ENCODE peak calls at places on chromosome 2, in five cellular contexts. L, D, J, N and Q are unnamed samples.

GRCh38 chr2:74715071-74715791 is 61.2 kb downstream of the SEMA4F start:
- DNase-seq in L (peak), D (peak), J (peak), N (peak), Q (peak)

GRCh38 chr2:223580951-223581350 is 21.2 kb downstream of the SCG2 start:
- DNase-seq in L (no peak), D (peak), J (no peak), N (no peak), Q (peak)

GRCh38 chr2:85648619-85649018 is 19.4 kb downstream of the SFTPB start:
- DNase-seq in L (no peak), D (peak), J (no peak), N (no peak), Q (peak)

GRCh38 chr2:220966636-220967035 is 605.5 kb downstream of the EPHA4 start:
- DNase-seq in L (no peak), D (peak), J (no peak), N (no peak), Q (peak)

GRCh38 chr2:241160318-241160717 is 10.1 kb downstream of the PPP1R7 start:
- DNase-seq in L (no peak), D (no peak), J (no peak), N (no peak), Q (no peak)

GRCh38 chr2:164808776-164809175 is 32.8 kb downstream of the COBLL1 start:
- DNase-seq in L (no peak), D (no peak), J (no peak), N (no peak), Q (peak)

GRCh38 chr2:38522754-38523349 is 79.9 kb downstream of the HNRNPLL start:
- DNase-seq in L (no peak), D (no peak), J (no peak), N (no peak), Q (no peak)

GRCh38 chr2:113080134-113080533 is 12.4 kb downstream of the IL1F10 start:
- DNase-seq in L (peak), D (peak), J (no peak), N (no peak), Q (peak)

GRCh38 chr2:238148981-238149380 is 9.8 kb upstream of the ERFE start:
- DNase-seq in L (no peak), D (no peak), J (no peak), N (no peak), Q (no peak)

GRCh38 chr2:6314218-6314855 is 551.4 kb downstream of the CMPK2 start:
- DNase-seq in L (no peak), D (no peak), J (no peak), N (no peak), Q (no peak)

GRCh38 chr2:181306785-181307184 is 150.4 kb upstream of the ITGA4 start:
- DNase-seq in L (no peak), D (no peak), J (no peak), N (no peak), Q (no peak)

GRCh38 chr2:100895402-100895801 is 75.5 kb downstream of the NPAS2 start:
- DNase-seq in L (no peak), D (no peak), J (peak), N (no peak), Q (no peak)

DNA sequence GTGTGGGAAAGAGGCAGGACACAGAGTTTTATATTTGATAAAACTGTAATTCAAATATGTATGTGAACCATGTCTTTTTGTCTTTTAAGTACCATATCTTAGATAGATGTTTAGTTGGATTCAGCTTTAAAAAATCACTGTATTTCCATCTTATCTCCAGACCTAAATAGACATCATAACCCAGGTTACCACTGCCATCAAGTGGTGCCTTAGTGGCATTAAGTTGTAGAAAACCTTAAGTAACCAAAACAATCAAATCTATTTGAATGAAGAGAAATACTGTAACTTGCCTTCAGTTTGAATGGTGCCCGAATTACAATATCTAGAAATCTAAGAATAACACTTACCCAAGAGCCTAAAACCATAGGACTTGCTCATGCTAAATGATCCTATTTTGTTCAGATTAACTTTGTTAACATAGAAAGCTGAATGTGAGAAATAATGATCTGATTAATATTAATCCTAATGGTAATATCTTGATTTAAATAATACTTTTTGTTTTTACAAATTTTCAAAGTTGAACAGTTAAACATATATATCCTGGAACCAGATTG is 92.5 kb upstream of the MAP2 start:
- DNase-seq in L (no peak), D (peak), J (no peak), N (no peak), Q (peak)
- TF ChIP-seq CTCF in L (peak), D (peak), J (peak), N (no peak), Q (peak)

GRCh38 chr2:42127425-42128424 is 41.4 kb upstream of the EML4 start:
- DNase-seq in L (no peak), D (no peak), J (no peak), N (no peak), Q (no peak)

GRCh38 chr2:42118759-42119569 is 50.2 kb upstream of the EML4 start:
- DNase-seq in L (no peak), D (no peak), J (no peak), N (no peak), Q (peak)

GRCh38 chr2:42124051-42124813 is 44.9 kb upstream of the EML4 start:
- DNase-seq in L (no peak), D (no peak), J (no peak), N (no peak), Q (no peak)

GRCh38 chr2:42125887-42126594 is 43.1 kb upstream of the EML4 start:
- DNase-seq in L (no peak), D (peak), J (no peak), N (no peak), Q (peak)

GRCh38 chr2:42123426-42123825 is 45.7 kb upstream of the EML4 start:
- DNase-seq in L (no peak), D (no peak), J (no peak), N (no peak), Q (no peak)
- H3K4me3 ChIP-seq in L (no peak), D (no peak), J (no peak), N (no peak), Q (no peak)

DNA sequence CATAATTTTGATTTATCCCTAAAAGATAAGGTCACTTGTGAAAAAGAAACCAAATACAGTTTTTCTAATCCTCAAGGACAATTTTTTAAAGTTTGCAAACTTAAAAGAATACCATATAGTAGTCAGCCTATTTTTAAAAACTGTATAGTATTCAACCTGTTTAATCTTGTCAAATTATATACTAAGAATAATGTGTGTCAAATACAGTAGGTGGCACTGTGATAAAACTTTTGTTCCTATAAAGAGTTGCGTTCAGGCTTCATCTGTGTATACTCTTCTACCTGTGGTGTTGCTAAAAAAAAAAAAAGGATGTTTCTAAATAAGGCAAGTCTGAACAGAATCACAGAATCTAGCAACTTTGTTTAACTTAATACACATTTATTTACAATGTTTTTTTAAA is 68.6 kb downstream of the CCDC138 start:
- DNase-seq in L (no peak), D (peak), J (no peak), N (no peak), Q (peak)
- TF ChIP-seq CTCF in L (no peak), D (peak), J (peak), N (no peak), Q (peak)

DNA sequence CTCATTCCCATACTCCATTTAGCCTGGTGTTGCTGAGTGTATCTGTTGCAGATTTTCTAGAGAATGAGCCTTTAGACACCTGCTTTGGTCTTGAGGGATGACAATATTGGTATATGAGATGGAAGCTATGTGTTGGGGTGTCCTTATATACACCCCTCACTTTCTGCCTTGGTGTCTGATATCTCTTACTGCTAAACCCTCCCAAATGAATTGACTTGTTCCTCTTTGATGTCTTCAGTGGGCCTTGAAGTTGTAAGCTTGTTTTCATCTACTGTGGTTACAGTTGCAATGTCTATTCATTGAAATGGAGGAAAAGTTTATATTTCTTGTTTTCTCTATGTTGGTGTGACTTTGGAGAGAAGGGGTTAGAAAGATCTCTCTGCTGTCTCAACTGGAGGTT is 18.8 kb downstream of the RAB10 start:
- DNase-seq in L (no peak), D (no peak), J (no peak), N (no peak), Q (no peak)
- H3K4me3 ChIP-seq in L (no peak), D (no peak), J (no peak), N (no peak), Q (no peak)

GRCh38 chr2:111667542-111668273 is 216.3 kb downstream of the ANAPC1 start:
- DNase-seq in L (no peak), D (peak), J (no peak), N (no peak), Q (peak)
- TF ChIP-seq CTCF in L (peak), D (peak), J (peak), N (peak), Q (peak)

GRCh38 chr2:144511945-144512344 is 8.0 kb downstream of the ZEB2 start:
- DNase-seq in L (no peak), D (no peak), J (no peak), N (no peak), Q (no peak)
- H3K4me3 ChIP-seq in L (no peak), D (no peak), J (peak), N (peak), Q (peak)

DNA sequence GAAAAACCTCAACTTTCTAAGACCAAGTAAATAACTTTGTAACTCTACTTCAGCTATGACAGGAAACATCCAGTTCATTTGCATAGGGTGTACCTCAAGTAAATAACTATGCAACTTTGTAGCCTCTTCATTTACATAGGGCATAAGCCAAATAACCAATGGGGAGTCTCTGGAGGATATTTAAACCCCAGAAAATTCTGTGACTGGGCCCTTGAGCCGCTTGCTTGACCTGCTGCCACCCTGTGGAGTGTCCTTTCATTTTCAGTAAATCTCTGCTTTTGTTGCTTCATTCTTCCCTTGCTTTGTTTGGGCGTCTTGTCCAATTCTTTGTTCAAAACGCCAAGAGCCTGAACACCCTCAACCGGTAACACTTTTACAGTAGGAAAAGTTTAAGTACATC is 1112.7 kb upstream of the NRXN1 start:
- DNase-seq in L (no peak), D (peak), J (no peak), N (no peak), Q (no peak)
- TF ChIP-seq CTCF in L (peak), D (no peak), J (no peak), N (no peak), Q (no peak)

GRCh38 chr2:134413912-134414311 is 160.0 kb downstream of the MGAT5 start:
- DNase-seq in L (no peak), D (no peak), J (no peak), N (no peak), Q (no peak)
- H3K4me3 ChIP-seq in L (no peak), D (no peak), J (no peak), N (no peak), Q (no peak)

DNA sequence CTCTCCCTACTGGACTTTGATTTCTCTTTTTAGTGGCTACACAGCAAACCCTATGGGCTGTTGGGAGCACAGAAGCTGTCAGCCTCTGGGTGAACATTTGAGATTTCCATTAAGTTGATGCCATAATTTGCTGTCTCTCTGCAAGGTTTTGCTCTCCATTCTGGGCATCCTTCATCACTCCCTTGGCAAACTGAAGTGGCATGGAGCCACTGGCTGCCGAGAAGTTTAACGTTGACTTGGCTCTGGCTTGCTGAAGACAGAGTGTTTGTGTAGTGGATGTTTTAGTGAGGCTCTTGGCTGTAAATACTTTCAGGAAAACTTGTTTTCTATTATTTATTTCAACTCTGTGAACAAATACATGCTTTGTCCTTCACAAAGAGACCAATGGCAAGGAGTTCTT is 91.5 kb downstream of the ALK start:
- DNase-seq in L (no peak), D (no peak), J (no peak), N (no peak), Q (no peak)
- TF ChIP-seq CTCF in L (no peak), D (no peak), J (no peak), N (no peak), Q (no peak)